ENCODE peak calls at places on chromosomes 5 and 9, in eight cellular contexts. A, H, I, V, N, C, T and U are unnamed samples.

GRCh38 chr5:6394429-6395101 is 16.2 kb upstream of the MED10 start:
- DNase-seq in A (no peak), H (no peak), I (no peak), V (no peak), N (no peak), C (no peak), T (no peak), U (no peak)

GRCh38 chr5:94228791-94229190 is 389.6 kb downstream of the KIAA0825 start:
- DNase-seq in A (no peak), H (no peak), I (no peak), V (no peak), N (peak), C (peak), T (no peak), U (no peak)

GRCh38 chr9:108786756-108787663 is 68.8 kb downstream of the ACTL7B start:
- DNase-seq in A (no peak), H (peak), I (no peak), V (no peak), N (peak), C (peak), T (no peak), U (peak)

GRCh38 chr5:138677782-138678181 is 75.4 kb upstream of the CTNNA1 start:
- DNase-seq in A (no peak), H (no peak), I (no peak), V (peak), N (no peak), C (peak), T (no peak), U (no peak)

GRCh38 chr9:131728961-131729360 is 10.9 kb downstream of the RAPGEF1 start:
- DNase-seq in A (no peak), H (no peak), I (no peak), V (peak), N (no peak), C (no peak), T (no peak), U (no peak)

GRCh38 chr9:128862401-128862851 is 19.3 kb downstream of the KYAT1 start:
- DNase-seq in A (no peak), H (no peak), I (no peak), V (no peak), N (no peak), C (no peak), T (no peak), U (no peak)

GRCh38 chr9:137253717-137254623 is 1.2 kb upstream of the NELFB start:
- DNase-seq in A (no peak), H (no peak), I (no peak), V (no peak), N (no peak), C (peak), T (no peak), U (no peak)

GRCh38 chr9:36878161-36878560 is 155.9 kb downstream of the PAX5 start:
- DNase-seq in A (no peak), H (no peak), I (no peak), V (no peak), N (no peak), C (no peak), T (no peak), U (no peak)

GRCh38 chr5:56669534-56670483 is 145.5 kb upstream of the MAP3K1 start:
- DNase-seq in A (peak), H (peak), I (no peak), V (no peak), N (peak), C (no peak), T (peak), U (no peak)

GRCh38 chr5:178288373-178289368 is 56.1 kb upstream of the PHYKPL start:
- DNase-seq in A (no peak), H (no peak), I (peak), V (no peak), N (peak), C (peak), T (no peak), U (no peak)

GRCh38 chr9:115640887-115641286 is 512.7 kb upstream of the PAPPA start:
- DNase-seq in A (no peak), H (peak), I (no peak), V (no peak), N (peak), C (peak), T (no peak), U (peak)

GRCh38 chr5:1763548-1763911 is 36.1 kb downstream of the MRPL36 start:
- DNase-seq in A (peak), H (peak), I (peak), V (peak), N (peak), C (peak), T (peak), U (peak)

GRCh38 chr5:153159611-153160010 is 330.9 kb upstream of the GRIA1 start:
- DNase-seq in A (no peak), H (peak), I (no peak), V (no peak), N (no peak), C (peak), T (no peak), U (peak)

GRCh38 chr5:95709967-95710650 is 21.0 kb upstream of the RHOBTB3 start:
- DNase-seq in A (peak), H (no peak), I (no peak), V (no peak), N (peak), C (no peak), T (peak), U (no peak)

GRCh38 chr9:134642385-134643181 is 980 bp downstream of the COL5A1 start:
- DNase-seq in A (no peak), H (peak), I (peak), V (peak), N (peak), C (peak), T (peak), U (peak)

DNA sequence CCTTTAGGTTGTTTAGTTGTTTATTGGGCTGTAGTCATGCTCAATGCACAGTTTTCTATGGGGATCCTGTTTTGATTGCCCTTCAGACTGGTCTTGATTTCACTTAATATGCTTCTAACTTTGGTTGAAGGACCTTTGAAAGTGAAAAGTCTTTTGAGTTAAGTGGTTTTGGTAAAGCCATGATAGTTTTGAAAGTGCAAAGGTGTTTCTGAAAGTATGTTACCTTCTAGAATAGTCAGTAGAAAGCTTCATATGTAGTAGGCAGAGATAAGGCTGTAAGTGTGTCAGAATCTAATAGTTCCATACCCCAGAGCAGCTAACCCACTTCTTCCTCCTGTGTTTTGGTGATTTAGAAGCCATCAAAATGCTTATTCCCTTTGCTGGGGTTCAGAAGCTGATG is 46.1 kb downstream of the RASGRF2 start:
- DNase-seq in A (no peak), H (no peak), I (no peak), V (no peak), N (no peak), C (no peak), T (no peak), U (no peak)
- H3K27ac ChIP-seq in A (no peak), H (no peak), I (no peak), V (no peak), N (no peak), C (no peak), T (no peak), U (no peak)

GRCh38 chr5:67267522-67268232 is 71.1 kb upstream of the CD180 start:
- DNase-seq in A (no peak), H (no peak), I (no peak), V (peak), N (no peak), C (no peak), T (no peak), U (no peak)

GRCh38 chr5:67265951-67266350 is 69.4 kb upstream of the CD180 start:
- DNase-seq in A (no peak), H (peak), I (no peak), V (no peak), N (no peak), C (no peak), T (no peak), U (no peak)

GRCh38 chr5:67266654-67267350 is 70.2 kb upstream of the CD180 start:
- DNase-seq in A (no peak), H (no peak), I (no peak), V (no peak), N (no peak), C (no peak), T (no peak), U (no peak)

GRCh38 chr5:67272453-67273130 is 76.0 kb upstream of the CD180 start:
- DNase-seq in A (no peak), H (no peak), I (no peak), V (no peak), N (no peak), C (no peak), T (no peak), U (no peak)

GRCh38 chr5:67268233-67269011 is 71.8 kb upstream of the CD180 start:
- DNase-seq in A (peak), H (peak), I (peak), V (peak), N (peak), C (peak), T (no peak), U (peak)
- H3K9ac ChIP-seq in A (no peak), H (no peak), I (no peak), V (no peak), N (no peak), C (peak), T (no peak), U (peak)

GRCh38 chr5:54904425-54904824 is 81.0 kb downstream of the ESM1 start:
- DNase-seq in A (peak), H (peak), I (peak), V (no peak), N (peak), C (peak), T (peak), U (peak)

GRCh38 chr5:54897001-54897400 is 88.4 kb downstream of the ESM1 start:
- DNase-seq in A (no peak), H (no peak), I (no peak), V (no peak), N (no peak), C (no peak), T (no peak), U (no peak)

GRCh38 chr5:54902817-54903473 is 82.4 kb downstream of the ESM1 start:
- DNase-seq in A (no peak), H (peak), I (no peak), V (no peak), N (no peak), C (peak), T (no peak), U (peak)

GRCh38 chr5:54905246-54905770 is 80.1 kb downstream of the ESM1 start:
- DNase-seq in A (no peak), H (no peak), I (no peak), V (no peak), N (no peak), C (peak), T (no peak), U (no peak)

GRCh38 chr5:54900906-54901725 is 84.3 kb downstream of the ESM1 start:
- DNase-seq in A (no peak), H (peak), I (no peak), V (no peak), N (peak), C (peak), T (no peak), U (peak)
- H3K27ac ChIP-seq in A (no peak), H (no peak), I (no peak), V (no peak), N (no peak), C (peak), T (no peak), U (no peak)

DNA sequence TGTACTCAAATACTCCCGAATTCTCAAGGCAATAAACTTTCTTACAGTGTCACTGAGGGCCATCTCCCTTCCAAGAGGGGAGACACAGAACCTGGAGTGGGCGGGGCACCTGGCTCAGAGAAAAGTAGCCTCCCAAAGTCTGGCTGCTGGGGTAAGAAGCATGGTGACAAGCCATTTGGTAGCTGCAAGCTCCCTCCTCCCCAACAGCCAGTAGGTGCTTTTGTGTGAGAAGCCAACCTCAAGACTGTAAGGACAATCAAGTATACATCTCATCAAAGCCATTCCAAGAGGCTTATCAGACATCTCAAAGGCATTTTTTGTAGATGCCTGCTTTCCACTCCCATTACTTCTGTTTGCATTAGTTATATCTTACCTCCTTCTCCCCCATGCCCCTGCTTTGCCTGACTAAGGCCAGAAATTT is 1.4 kb downstream of the DAB2 start:
- DNase-seq in A (no peak), H (no peak), I (no peak), V (no peak), N (peak), C (peak), T (peak), U (peak)
- H3K9ac ChIP-seq in A (peak), H (peak), I (no peak), V (peak), N (peak), C (peak), T (no peak), U (peak)